ENCODE peak calls at places on chromosome 2, in six cellular contexts. R is GM23338, T is lower lobe of right lung, I is endothelial cell, O is choroid plexus epithelial cell, S is RWPE1. Z is an unnamed sample.

GRCh38 chr2:233964581-233964980 is 47.4 kb downstream of the TRPM8 start:
- DNase-seq in R (no peak), T (no peak), I (no peak), O (no peak), S (no peak), Z (no peak)

GRCh38 chr2:42828487-42829416 is 36.4 kb upstream of the HAAO start:
- DNase-seq in R (peak; percentile 91), T (peak; percentile 80), I (peak; percentile 78), O (peak; percentile 74), S (peak; percentile 88), Z (peak; percentile 82)

GRCh38 chr2:127649100-127649611 is 3.2 kb downstream of the GPR17 start:
- DNase-seq in R (no peak), T (peak; percentile 51), I (no peak), O (no peak), S (no peak), Z (no peak)

GRCh38 chr2:231250146-231250545 is 51.7 kb downstream of the ARMC9 start:
- DNase-seq in R (no peak), T (no peak), I (no peak), O (no peak), S (no peak), Z (no peak)

GRCh38 chr2:175557810-175558377 is 376.4 kb upstream of the ATP5MC3 start:
- DNase-seq in R (peak; percentile 21), T (no peak), I (no peak), O (no peak), S (no peak), Z (no peak)

GRCh38 chr2:43225788-43226557 is 433 bp downstream of the ZFP36L2 start:
- DNase-seq in R (peak; percentile 56), T (peak; percentile 85), I (peak; percentile 67), O (peak; percentile 84), S (no peak), Z (peak; percentile 75)

GRCh38 chr2:68418855-68419254 is 48.2 kb downstream of the FBXO48 start:
- DNase-seq in R (peak; percentile 37), T (no peak), I (no peak), O (no peak), S (no peak), Z (no peak)

GRCh38 chr2:45291283-45291682 is 282.0 kb upstream of the SIX2 start:
- DNase-seq in R (no peak), T (no peak), I (no peak), O (no peak), S (no peak), Z (no peak)

GRCh38 chr2:101150306-101151140 is 659 bp downstream of the TBC1D8 start:
- DNase-seq in R (peak; percentile 57), T (peak; percentile 61), I (peak; percentile 45), O (no peak), S (no peak), Z (peak; percentile 50)

GRCh38 chr2:69969991-69970390 is 8.6 kb upstream of the ASPRV1 start:
- DNase-seq in R (no peak), T (peak; percentile 10), I (no peak), O (no peak), S (no peak), Z (no peak)

GRCh38 chr2:229169751-229170150 is 101.3 kb downstream of the PID1 start:
- DNase-seq in R (no peak), T (no peak), I (no peak), O (peak; percentile 93), S (no peak), Z (no peak)

GRCh38 chr2:178006710-178007109 is 65.9 kb downstream of the PDE11A start:
- DNase-seq in R (peak; percentile 16), T (no peak), I (no peak), O (peak; percentile 6), S (no peak), Z (no peak)

GRCh38 chr2:74004212-74005182 is 19.8 kb downstream of the TET3 start:
- DNase-seq in R (no peak), T (no peak), I (no peak), O (no peak), S (no peak), Z (no peak)

GRCh38 chr2:121142452-121142851 is 142.6 kb downstream of the TFCP2L1 start:
- DNase-seq in R (no peak), T (no peak), I (no peak), O (no peak), S (no peak), Z (no peak)

GRCh38 chr2:171390941-171391516 is 42.8 kb downstream of the METTL8 start:
- DNase-seq in R (no peak), T (no peak), I (no peak), O (peak; percentile 59), S (no peak), Z (peak; percentile 28)

GRCh38 chr2:195488567-195488966 is 168.5 kb upstream of the SLC39A10 start:
- DNase-seq in R (no peak), T (no peak), I (no peak), O (peak; percentile 42), S (no peak), Z (no peak)

GRCh38 chr2:187689372-187689771 is 135.1 kb upstream of the TFPI start:
- DNase-seq in R (no peak), T (no peak), I (no peak), O (peak; percentile 39), S (peak; percentile 33), Z (no peak)

GRCh38 chr2:65395621-65396347 is 36.6 kb downstream of the SPRED2 start:
- DNase-seq in R (no peak), T (no peak), I (no peak), O (no peak), S (no peak), Z (no peak)

GRCh38 chr2:216774620-216775019 is 79.3 kb upstream of the IGFBP5 start:
- DNase-seq in R (no peak), T (no peak), I (no peak), O (peak; percentile 49), S (no peak), Z (no peak)

GRCh38 chr2:100606740-100607343 is 44.0 kb downstream of the PDCL3 start:
- DNase-seq in R (peak; percentile 74), T (no peak), I (peak; percentile 52), O (peak; percentile 66), S (peak; percentile 58), Z (peak; percentile 54)

GRCh38 chr2:66441651-66442365 is 6.9 kb downstream of the MEIS1 start:
- DNase-seq in R (peak; percentile 37), T (no peak), I (no peak), O (peak; percentile 23), S (no peak), Z (no peak)

GRCh38 chr2:20514596-20515269 is 67.9 kb downstream of the RHOB start:
- DNase-seq in R (peak; percentile 22), T (no peak), I (no peak), O (peak; percentile 99), S (peak; percentile 95), Z (peak; percentile 86)

GRCh38 chr2:187553908-187554703 is at the start of gene TFPI:
- DNase-seq in R (peak; percentile 47), T (no peak), I (peak; percentile 38), O (peak; percentile 85), S (no peak), Z (peak; percentile 21)

GRCh38 chr2:140085674-140086073 is 1305.5 kb upstream of the NXPH2 start:
- DNase-seq in R (no peak), T (no peak), I (no peak), O (peak; percentile 40), S (no peak), Z (no peak)

GRCh38 chr2:172311921-172312345 is 115.5 kb upstream of the ITGA6 start:
- DNase-seq in R (no peak), T (no peak), I (no peak), O (peak; percentile 25), S (no peak), Z (no peak)

GRCh38 chr2:22382439-22383169 is 1002.4 kb upstream of the KLHL29 start:
- DNase-seq in R (no peak), T (no peak), I (no peak), O (no peak), S (no peak), Z (no peak)

GRCh38 chr2:223459328-223459939 is 142.7 kb downstream of the SCG2 start:
- DNase-seq in R (peak; percentile 56), T (no peak), I (no peak), O (peak; percentile 70), S (peak; percentile 16), Z (no peak)
- TF ChIP-seq CTCF in R (no peak), T (peak; percentile 38), I (peak; percentile 72), O (peak; percentile 43), S (no peak), Z (peak; percentile 25)

GRCh38 chr2:105136394-105136793 is 98.5 kb downstream of the MRPS9 start:
- DNase-seq in R (no peak), T (no peak), I (no peak), O (no peak), S (no peak), Z (no peak)
- TF ChIP-seq CTCF in R (no peak), T (no peak), I (no peak), O (no peak), S (no peak), Z (no peak)

GRCh38 chr2:155356250-155356649 is 657.8 kb downstream of the KCNJ3 start:
- DNase-seq in R (no peak), T (no peak), I (no peak), O (no peak), S (no peak), Z (no peak)
- TF ChIP-seq CTCF in R (peak; percentile 12), T (no peak), I (no peak), O (no peak), S (no peak), Z (no peak)

GRCh38 chr2:28956890-28957289 is 24.2 kb upstream of the TOGARAM2 start:
- DNase-seq in R (peak; percentile 70), T (no peak), I (peak; percentile 36), O (peak; percentile 45), S (no peak), Z (no peak)
- TF ChIP-seq CTCF in R (peak; percentile 56), T (peak; percentile 60), I (peak; percentile 58), O (peak; percentile 56), S (peak; percentile 85), Z (no peak)

DNA sequence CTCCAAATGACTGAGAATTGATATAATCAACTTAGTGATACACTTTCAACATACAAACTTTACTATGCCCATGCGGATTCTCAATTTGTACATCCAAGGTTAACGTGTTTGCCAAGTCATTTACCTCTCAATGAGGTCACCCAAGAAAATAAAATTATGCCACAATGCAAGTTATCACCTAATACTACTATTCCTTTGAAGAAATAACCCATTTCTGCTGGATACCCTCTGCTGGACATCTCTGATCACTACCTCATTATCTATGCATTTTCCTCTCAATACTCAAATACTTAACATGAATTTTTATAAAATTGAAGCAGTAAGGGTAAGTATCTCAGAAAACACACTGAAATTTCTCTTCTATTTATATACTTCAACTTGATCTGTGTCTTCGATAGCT is 12.7 kb downstream of the HNRNPLL start:
- DNase-seq in R (no peak), T (no peak), I (no peak), O (peak; percentile 38), S (no peak), Z (no peak)
- TF ChIP-seq CTCF in R (no peak), T (no peak), I (peak; percentile 55), O (peak; percentile 48), S (no peak), Z (no peak)

Z was measured in Calu3.